ENCODE peak calls at places on chromosomes 5 and 9, in six cellular contexts. One of them, this sample, is unnamed.

GRCh38 chr5:132438931-132439330 is 51.6 kb downstream of the IRF1 start:
- DNase-seq in GM23248: peak; percentile 38
- DNase-seq in mammary epithelial cell: no peak
- DNase-seq in SK-N-SH: no peak
- DNase-seq in mucosa of descending colon: no peak
- DNase-seq in cardiac muscle cell: no peak
- DNase-seq in this sample: no peak

GRCh38 chr9:91834740-91835139 is 115.3 kb downstream of the ROR2 start:
- DNase-seq in GM23248: no peak
- DNase-seq in mammary epithelial cell: no peak
- DNase-seq in SK-N-SH: no peak
- DNase-seq in mucosa of descending colon: no peak
- DNase-seq in cardiac muscle cell: no peak
- DNase-seq in this sample: no peak

GRCh38 chr5:78907255-78907886 is 77.7 kb downstream of the ARSB start:
- DNase-seq in GM23248: peak; percentile 92
- DNase-seq in mammary epithelial cell: peak; percentile 26
- DNase-seq in SK-N-SH: no peak
- DNase-seq in mucosa of descending colon: peak; percentile 28
- DNase-seq in cardiac muscle cell: peak; percentile 91
- DNase-seq in this sample: no peak

GRCh38 chr9:101455656-101456235 is 20.2 kb upstream of the ALDOB start:
- DNase-seq in GM23248: peak; percentile 76
- DNase-seq in mammary epithelial cell: no peak
- DNase-seq in SK-N-SH: no peak
- DNase-seq in mucosa of descending colon: no peak
- DNase-seq in cardiac muscle cell: peak; percentile 38
- DNase-seq in this sample: no peak

GRCh38 chr5:54093081-54093492 is 217.3 kb downstream of the ARL15 start:
- DNase-seq in GM23248: no peak
- DNase-seq in mammary epithelial cell: peak; percentile 81
- DNase-seq in SK-N-SH: peak; percentile 16
- DNase-seq in mucosa of descending colon: no peak
- DNase-seq in cardiac muscle cell: no peak
- DNase-seq in this sample: no peak

GRCh38 chr5:112417931-112418358 is 1.1 kb downstream of the EPB41L4A start:
- DNase-seq in GM23248: peak; percentile 60
- DNase-seq in mammary epithelial cell: peak; percentile 46
- DNase-seq in SK-N-SH: peak; percentile 28
- DNase-seq in mucosa of descending colon: peak; percentile 61
- DNase-seq in cardiac muscle cell: peak; percentile 57
- DNase-seq in this sample: peak; percentile 50

GRCh38 chr9:105114956-105115728 is 129.3 kb upstream of the SLC44A1 start:
- DNase-seq in GM23248: no peak
- DNase-seq in mammary epithelial cell: no peak
- DNase-seq in SK-N-SH: no peak
- DNase-seq in mucosa of descending colon: peak; percentile 65
- DNase-seq in cardiac muscle cell: peak; percentile 76
- DNase-seq in this sample: peak; percentile 44

GRCh38 chr9:14515049-14515448 is 178.2 kb downstream of the ZDHHC21 start:
- DNase-seq in GM23248: no peak
- DNase-seq in mammary epithelial cell: no peak
- DNase-seq in SK-N-SH: no peak
- DNase-seq in mucosa of descending colon: no peak
- DNase-seq in cardiac muscle cell: no peak
- DNase-seq in this sample: no peak

GRCh38 chr9:33230756-33231691 is 8.9 kb upstream of the SPINK4 start:
- DNase-seq in GM23248: no peak
- DNase-seq in mammary epithelial cell: peak; percentile 77
- DNase-seq in SK-N-SH: no peak
- DNase-seq in mucosa of descending colon: no peak
- DNase-seq in cardiac muscle cell: no peak
- DNase-seq in this sample: no peak

GRCh38 chr5:132489051-132489770 is 1.4 kb downstream of the IRF1 start:
- DNase-seq in GM23248: no peak
- DNase-seq in mammary epithelial cell: no peak
- DNase-seq in SK-N-SH: no peak
- DNase-seq in mucosa of descending colon: peak; percentile 40
- DNase-seq in cardiac muscle cell: no peak
- DNase-seq in this sample: no peak

GRCh38 chr9:133109931-133110650 is 10.9 kb downstream of the RALGDS start:
- DNase-seq in GM23248: no peak
- DNase-seq in mammary epithelial cell: no peak
- DNase-seq in SK-N-SH: no peak
- DNase-seq in mucosa of descending colon: no peak
- DNase-seq in cardiac muscle cell: no peak
- DNase-seq in this sample: no peak

GRCh38 chr9:131868766-131869165 is 128.9 kb upstream of the RAPGEF1 start:
- DNase-seq in GM23248: peak; percentile 32
- DNase-seq in mammary epithelial cell: no peak
- DNase-seq in SK-N-SH: peak; percentile 88
- DNase-seq in mucosa of descending colon: no peak
- DNase-seq in cardiac muscle cell: peak; percentile 46
- DNase-seq in this sample: no peak

GRCh38 chr5:54889826-54890225 is 95.6 kb downstream of the ESM1 start:
- DNase-seq in GM23248: peak; percentile 85
- DNase-seq in mammary epithelial cell: peak; percentile 70
- DNase-seq in SK-N-SH: no peak
- DNase-seq in mucosa of descending colon: no peak
- DNase-seq in cardiac muscle cell: peak; percentile 90
- DNase-seq in this sample: no peak

GRCh38 chr9:134981001-134981400 is 63.3 kb upstream of the FCN1 start:
- DNase-seq in GM23248: no peak
- DNase-seq in mammary epithelial cell: no peak
- DNase-seq in SK-N-SH: no peak
- DNase-seq in mucosa of descending colon: no peak
- DNase-seq in cardiac muscle cell: no peak
- DNase-seq in this sample: no peak

GRCh38 chr9:126483468-126484056 is 130.2 kb upstream of the LMX1B start:
- DNase-seq in GM23248: no peak
- DNase-seq in mammary epithelial cell: no peak
- DNase-seq in SK-N-SH: no peak
- DNase-seq in mucosa of descending colon: no peak
- DNase-seq in cardiac muscle cell: no peak
- DNase-seq in this sample: no peak

GRCh38 chr9:104750185-104750762 is 2.8 kb downstream of the NIPSNAP3A start:
- DNase-seq in GM23248: no peak
- DNase-seq in mammary epithelial cell: no peak
- DNase-seq in SK-N-SH: no peak
- DNase-seq in mucosa of descending colon: no peak
- DNase-seq in cardiac muscle cell: no peak
- DNase-seq in this sample: no peak

GRCh38 chr9:69420611-69421270 is 95.7 kb downstream of the ENTREP1 start:
- DNase-seq in GM23248: peak; percentile 58
- DNase-seq in mammary epithelial cell: peak; percentile 23
- DNase-seq in SK-N-SH: no peak
- DNase-seq in mucosa of descending colon: no peak
- DNase-seq in cardiac muscle cell: no peak
- DNase-seq in this sample: no peak

GRCh38 chr5:137220523-137220927 is 278.6 kb downstream of the SPOCK1 start:
- DNase-seq in GM23248: peak; percentile 95
- DNase-seq in mammary epithelial cell: peak; percentile 96
- DNase-seq in SK-N-SH: peak; percentile 42
- DNase-seq in mucosa of descending colon: peak; percentile 2
- DNase-seq in cardiac muscle cell: peak; percentile 75
- DNase-seq in this sample: no peak

GRCh38 chr5:139731281-139731680 is 64.3 kb upstream of the PSD2 start:
- DNase-seq in GM23248: no peak
- DNase-seq in mammary epithelial cell: no peak
- DNase-seq in SK-N-SH: no peak
- DNase-seq in mucosa of descending colon: no peak
- DNase-seq in cardiac muscle cell: no peak
- DNase-seq in this sample: no peak

GRCh38 chr5:9851458-9851857 is 221.3 kb upstream of the TAS2R1 start:
- DNase-seq in GM23248: peak; percentile 98
- DNase-seq in mammary epithelial cell: peak; percentile 23
- DNase-seq in SK-N-SH: peak; percentile 31
- DNase-seq in mucosa of descending colon: no peak
- DNase-seq in cardiac muscle cell: peak; percentile 67
- DNase-seq in this sample: no peak

GRCh38 chr9:107989544-107989943 is 500.0 kb upstream of the KLF4 start:
- DNase-seq in GM23248: peak; percentile 83
- DNase-seq in mammary epithelial cell: no peak
- DNase-seq in SK-N-SH: no peak
- DNase-seq in mucosa of descending colon: no peak
- DNase-seq in cardiac muscle cell: peak; percentile 78
- DNase-seq in this sample: no peak

GRCh38 chr5:73454379-73455036 is 5.9 kb upstream of the FOXD1 start:
- DNase-seq in GM23248: peak; percentile 78
- DNase-seq in mammary epithelial cell: peak; percentile 69
- DNase-seq in SK-N-SH: peak; percentile 52
- DNase-seq in mucosa of descending colon: peak; percentile 74
- DNase-seq in cardiac muscle cell: peak; percentile 60
- DNase-seq in this sample: no peak

GRCh38 chr5:16776611-16777251 is 159.4 kb downstream of the MYO10 start:
- DNase-seq in GM23248: no peak
- DNase-seq in mammary epithelial cell: no peak
- DNase-seq in SK-N-SH: no peak
- DNase-seq in mucosa of descending colon: peak; percentile 14
- DNase-seq in cardiac muscle cell: no peak
- DNase-seq in this sample: no peak

GRCh38 chr5:37054391-37054790 is 177.8 kb downstream of the NIPBL start:
- DNase-seq in GM23248: no peak
- DNase-seq in mammary epithelial cell: no peak
- DNase-seq in SK-N-SH: peak; percentile 24
- DNase-seq in mucosa of descending colon: no peak
- DNase-seq in cardiac muscle cell: no peak
- DNase-seq in this sample: no peak

GRCh38 chr5:107129051-107129450 is 541.7 kb downstream of the EFNA5 start:
- DNase-seq in GM23248: no peak
- DNase-seq in mammary epithelial cell: no peak
- DNase-seq in SK-N-SH: no peak
- DNase-seq in mucosa of descending colon: no peak
- DNase-seq in cardiac muscle cell: peak; percentile 88
- DNase-seq in this sample: no peak

GRCh38 chr5:122415481-122416120 is 103.6 kb downstream of the SNCAIP start:
- DNase-seq in GM23248: peak; percentile 75
- DNase-seq in mammary epithelial cell: peak; percentile 41
- DNase-seq in SK-N-SH: peak; percentile 55
- DNase-seq in mucosa of descending colon: peak; percentile 71
- DNase-seq in cardiac muscle cell: peak; percentile 86
- DNase-seq in this sample: no peak

GRCh38 chr9:38065369-38066075 is 3.5 kb downstream of the SHB start:
- DNase-seq in GM23248: no peak
- DNase-seq in mammary epithelial cell: no peak
- DNase-seq in SK-N-SH: no peak
- DNase-seq in mucosa of descending colon: no peak
- DNase-seq in cardiac muscle cell: no peak
- DNase-seq in this sample: no peak

GRCh38 chr5:52580921-52581320 is 206.8 kb upstream of the ITGA1 start:
- DNase-seq in GM23248: peak; percentile 47
- DNase-seq in mammary epithelial cell: peak; percentile 66
- DNase-seq in SK-N-SH: no peak
- DNase-seq in mucosa of descending colon: no peak
- DNase-seq in cardiac muscle cell: peak; percentile 46
- DNase-seq in this sample: no peak

DNA sequence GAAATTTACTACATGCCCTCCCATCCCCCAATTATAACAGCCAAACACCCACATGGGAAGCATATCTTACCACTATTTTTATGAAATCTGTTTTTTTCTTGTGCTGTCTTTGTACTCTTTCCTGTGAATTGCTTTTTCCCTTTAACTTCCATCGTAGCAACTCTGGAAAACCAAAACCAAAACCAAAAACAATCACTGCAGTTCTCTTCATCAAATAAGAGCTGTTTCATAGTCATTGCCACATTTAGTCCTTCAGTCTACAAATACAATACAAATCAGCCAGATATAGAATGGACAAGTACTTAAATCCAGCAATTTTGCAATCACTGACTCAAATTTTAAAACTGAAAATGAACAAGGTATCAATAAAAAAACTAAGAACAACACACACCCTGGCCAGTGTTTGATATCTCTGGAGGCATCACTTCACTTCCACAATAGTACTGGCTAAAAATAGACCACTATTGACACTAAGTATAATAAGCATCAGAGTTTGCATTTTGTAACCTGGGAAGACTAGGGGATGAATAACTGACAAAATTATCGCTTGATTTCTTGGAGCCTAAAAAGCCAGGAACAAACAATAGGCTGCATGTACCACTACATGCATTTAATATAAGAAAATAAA is 5.4 kb downstream of the PUM3 start:
- DNase-seq in GM23248: peak; percentile 43
- DNase-seq in mammary epithelial cell: no peak
- DNase-seq in SK-N-SH: no peak
- DNase-seq in mucosa of descending colon: no peak
- DNase-seq in cardiac muscle cell: peak; percentile 36
- DNase-seq in this sample: no peak
- H3K4me3 ChIP-seq in GM23248: peak overlapping the region; percentile 64
- H3K4me3 ChIP-seq in mammary epithelial cell: no peak overlapping the region
- H3K4me3 ChIP-seq in SK-N-SH: no peak overlapping the region
- H3K4me3 ChIP-seq in mucosa of descending colon: no peak overlapping the region
- H3K4me3 ChIP-seq in cardiac muscle cell: no peak overlapping the region
- H3K4me3 ChIP-seq in this sample: no peak overlapping the region

GRCh38 chr9:137029058-137029922 is 1.3 kb upstream of the ABCA2 start:
- DNase-seq in GM23248: peak; percentile 69
- DNase-seq in mammary epithelial cell: peak; percentile 50
- DNase-seq in SK-N-SH: peak; percentile 90
- DNase-seq in mucosa of descending colon: peak; percentile 89
- DNase-seq in cardiac muscle cell: peak; percentile 67
- DNase-seq in this sample: peak; percentile 58
- H3K4me1 ChIP-seq in GM23248: no peaks in the 10 kb centered on the region
- H3K4me1 ChIP-seq in mammary epithelial cell: peaks cover 42% of the 10 kb centered on the region
- H3K4me1 ChIP-seq in SK-N-SH: peaks cover 49% of the 10 kb centered on the region
- H3K4me1 ChIP-seq in mucosa of descending colon: peaks cover 40% of the 10 kb centered on the region
- H3K4me1 ChIP-seq in cardiac muscle cell: peaks cover 5% of the 10 kb centered on the region
- H3K4me1 ChIP-seq in this sample: peaks cover 80% of the 10 kb centered on the region

GRCh38 chr5:148829734-148830133 is 3.3 kb downstream of the ADRB2 start:
- DNase-seq in GM23248: no peak
- DNase-seq in mammary epithelial cell: no peak
- DNase-seq in SK-N-SH: no peak
- DNase-seq in mucosa of descending colon: no peak
- DNase-seq in cardiac muscle cell: no peak
- DNase-seq in this sample: no peak

GRCh38 chr5:148827723-148828122 is 1.3 kb downstream of the ADRB2 start:
- DNase-seq in GM23248: no peak
- DNase-seq in mammary epithelial cell: peak; percentile 25
- DNase-seq in SK-N-SH: no peak
- DNase-seq in mucosa of descending colon: no peak
- DNase-seq in cardiac muscle cell: no peak
- DNase-seq in this sample: no peak

GRCh38 chr5:148829248-148829594 is 2.8 kb downstream of the ADRB2 start:
- DNase-seq in GM23248: no peak
- DNase-seq in mammary epithelial cell: no peak
- DNase-seq in SK-N-SH: no peak
- DNase-seq in mucosa of descending colon: no peak
- DNase-seq in cardiac muscle cell: no peak
- DNase-seq in this sample: no peak

GRCh38 chr5:148830220-148830619 is 3.8 kb downstream of the ADRB2 start:
- DNase-seq in GM23248: no peak
- DNase-seq in mammary epithelial cell: no peak
- DNase-seq in SK-N-SH: no peak
- DNase-seq in mucosa of descending colon: no peak
- DNase-seq in cardiac muscle cell: no peak
- DNase-seq in this sample: no peak

GRCh38 chr5:148828461-148829247 is 2.2 kb downstream of the ADRB2 start:
- DNase-seq in GM23248: peak; percentile 11
- DNase-seq in mammary epithelial cell: peak; percentile 61
- DNase-seq in SK-N-SH: no peak
- DNase-seq in mucosa of descending colon: no peak
- DNase-seq in cardiac muscle cell: no peak
- DNase-seq in this sample: no peak
- H3K4me3 ChIP-seq in GM23248: no peak overlapping the region
- H3K4me3 ChIP-seq in mammary epithelial cell: peak overlapping the region; percentile 81
- H3K4me3 ChIP-seq in SK-N-SH: peak overlapping the region; percentile 6
- H3K4me3 ChIP-seq in mucosa of descending colon: no peak overlapping the region
- H3K4me3 ChIP-seq in cardiac muscle cell: peak overlapping the region; percentile 42
- H3K4me3 ChIP-seq in this sample: peak overlapping the region; percentile 44

GRCh38 chr9:16626577-16627130 is 243.8 kb downstream of the BNC2 start:
- DNase-seq in GM23248: peak; percentile 93
- DNase-seq in mammary epithelial cell: no peak
- DNase-seq in SK-N-SH: no peak
- DNase-seq in mucosa of descending colon: no peak
- DNase-seq in cardiac muscle cell: peak; percentile 84
- DNase-seq in this sample: no peak
- H3K4me1 ChIP-seq in GM23248: peaks cover 46% of the 10 kb centered on the region
- H3K4me1 ChIP-seq in mammary epithelial cell: no peaks in the 10 kb centered on the region
- H3K4me1 ChIP-seq in SK-N-SH: peaks cover 28% of the 10 kb centered on the region
- H3K4me1 ChIP-seq in mucosa of descending colon: no peaks in the 10 kb centered on the region
- H3K4me1 ChIP-seq in cardiac muscle cell: no peaks in the 10 kb centered on the region
- H3K4me1 ChIP-seq in this sample: no peaks in the 10 kb centered on the region